ENCODE peak calls at places on chromosomes 11 and 22, in seven cellular contexts. N is NCI-H1930; B is T-helper 2 cell treated with Interferon-gamma antibody and Interleukin-4, amounts not matched to agents 5 μg/mL and 100 μg/mL, for 36 hours; H is AML-193; Y is GM23338; G is stimulated activated CD4-positive, alpha-beta T cell treated with anti-CD3 and anti-CD28 coated beads, Interleukin-1b, Interleukin-23, amount 100 ng/mL, for 24 hours; J is effector CD4-positive, alpha-beta T cell. Z is an unnamed sample.

GRCh38 chr22:38072322-38073149 is 11.4 kb downstream of the SLC16A8 start:
- DNase-seq in J (no peak), N (no peak), Y (no peak), H (no peak), B (no peak), G (no peak), Z (no peak)

GRCh38 chr11:91587131-91587530 is 637.5 kb upstream of the FAT3 start:
- DNase-seq in G (no peak), H (no peak), N (no peak), B (no peak), Y (no peak), J (no peak), Z (no peak)

GRCh38 chr11:77066229-77067023 is at the start of gene CAPN5:
- DNase-seq in B (peak), J (peak), H (peak), Y (peak), G (peak), N (peak), Z (peak)

GRCh38 chr11:130772266-130773227 is 143.7 kb downstream of the SNX19 start:
- DNase-seq in H (no peak), J (no peak), Y (no peak), G (no peak), B (no peak), N (no peak), Z (no peak)

GRCh38 chr22:22520020-22520656 is at the start of gene ZNF280A:
- DNase-seq in J (no peak), H (no peak), B (no peak), N (no peak), Y (peak), G (no peak), Z (peak)

GRCh38 chr11:12433571-12434061 is 56.2 kb downstream of the PARVA start:
- DNase-seq in B (no peak), H (no peak), Y (no peak), G (no peak), N (no peak), J (no peak), Z (no peak)

GRCh38 chr11:100760766-100761165 is 73.7 kb downstream of the ARHGAP42 start:
- DNase-seq in N (no peak), G (no peak), J (no peak), B (no peak), H (no peak), Y (no peak), Z (no peak)

GRCh38 chr11:128039140-128040021 is 548.0 kb downstream of the ETS1 start:
- DNase-seq in Y (no peak), B (peak), G (peak), N (no peak), J (peak), H (peak), Z (no peak)

GRCh38 chr11:70710192-70710965 is 312.1 kb downstream of the CTTN start:
- DNase-seq in J (no peak), B (no peak), H (no peak), G (no peak), N (no peak), Y (no peak), Z (no peak)

GRCh38 chr11:1167751-1168231 is 10.0 kb downstream of the MUC5AC start:
- DNase-seq in H (no peak), N (no peak), Y (no peak), B (no peak), G (no peak), J (no peak), Z (no peak)

GRCh38 chr11:34600339-34601084 is 20.4 kb upstream of the EHF start:
- DNase-seq in G (no peak), N (no peak), B (no peak), Y (no peak), J (no peak), H (no peak), Z (no peak)

GRCh38 chr11:33936057-33936456 is 44.2 kb upstream of the LMO2 start:
- DNase-seq in B (no peak), G (no peak), N (no peak), J (no peak), H (no peak), Y (no peak), Z (no peak)

GRCh38 chr11:11279956-11280689 is 72.9 kb downstream of the CSNK2A3 start:
- DNase-seq in Y (peak), H (no peak), J (no peak), N (no peak), B (no peak), G (no peak), Z (peak)

GRCh38 chr11:106495046-106495445 is 417.6 kb downstream of the AASDHPPT start:
- DNase-seq in G (no peak), N (no peak), B (no peak), H (no peak), J (no peak), Y (no peak), Z (no peak)

GRCh38 chr11:2298795-2299747 is 2.6 kb downstream of the C11orf21 start:
- DNase-seq in G (no peak), B (no peak), Y (peak), H (no peak), N (peak), J (no peak), Z (no peak)

GRCh38 chr22:31491218-31491962 is 1.7 kb upstream of the EIF4ENIF1 start:
- DNase-seq in N (no peak), H (no peak), J (no peak), Y (peak), B (no peak), G (no peak), Z (no peak)

GRCh38 chr11:12717851-12718291 is 43.6 kb downstream of the TEAD1 start:
- DNase-seq in N (no peak), J (peak), B (peak), G (peak), H (no peak), Y (no peak), Z (no peak)

GRCh38 chr11:57633394-57634058 is 16.2 kb downstream of the YPEL4 start:
- DNase-seq in G (no peak), Y (no peak), B (no peak), N (no peak), J (no peak), H (no peak), Z (no peak)

GRCh38 chr22:40121463-40121862 is 56.3 kb upstream of the TNRC6B start:
- DNase-seq in N (no peak), Y (no peak), H (no peak), G (no peak), J (no peak), B (no peak), Z (no peak)

GRCh38 chr11:108890482-108891092 is 225.7 kb downstream of the DDX10 start:
- DNase-seq in N (no peak), Y (no peak), G (no peak), B (no peak), J (no peak), H (no peak), Z (no peak)